ENCODE peak calls at places on chromosomes 16 and 17, in four cellular contexts. W is OCI-LY7, N is AG10803, I is ascending aorta. H is an unnamed sample.

GRCh38 chr17:16171613-16172012 is 43.7 kb downstream of the NCOR1 start:
- DNase-seq in N (no peak), I (no peak), W (no peak), H (no peak)

GRCh38 chr17:33602981-33603380 is 309.9 kb upstream of the ASIC2 start:
- DNase-seq in W (no peak), I (no peak), N (no peak), H (no peak)

GRCh38 chr16:10992797-10993196 is 48.4 kb downstream of the CLEC16A start:
- DNase-seq in I (no peak), N (peak), W (no peak), H (no peak)

GRCh38 chr16:77763994-77764393 is 24.4 kb upstream of the VAT1L start:
- DNase-seq in W (no peak), N (no peak), I (no peak), H (no peak)

GRCh38 chr16:51550785-51551184 is 399.7 kb upstream of the SALL1 start:
- DNase-seq in N (no peak), I (no peak), W (no peak), H (no peak)

GRCh38 chr16:8887438-8887765 is 5.3 kb downstream of the LITAFD start:
- DNase-seq in N (no peak), I (no peak), W (no peak), H (no peak)

GRCh38 chr17:1590031-1590746 is 27.6 kb upstream of the PITPNA start:
- DNase-seq in N (peak), W (no peak), I (no peak), H (no peak)

GRCh38 chr16:86996081-86996480 is 321.1 kb downstream of the C16orf95 start:
- DNase-seq in I (no peak), N (no peak), W (no peak), H (no peak)

DNA sequence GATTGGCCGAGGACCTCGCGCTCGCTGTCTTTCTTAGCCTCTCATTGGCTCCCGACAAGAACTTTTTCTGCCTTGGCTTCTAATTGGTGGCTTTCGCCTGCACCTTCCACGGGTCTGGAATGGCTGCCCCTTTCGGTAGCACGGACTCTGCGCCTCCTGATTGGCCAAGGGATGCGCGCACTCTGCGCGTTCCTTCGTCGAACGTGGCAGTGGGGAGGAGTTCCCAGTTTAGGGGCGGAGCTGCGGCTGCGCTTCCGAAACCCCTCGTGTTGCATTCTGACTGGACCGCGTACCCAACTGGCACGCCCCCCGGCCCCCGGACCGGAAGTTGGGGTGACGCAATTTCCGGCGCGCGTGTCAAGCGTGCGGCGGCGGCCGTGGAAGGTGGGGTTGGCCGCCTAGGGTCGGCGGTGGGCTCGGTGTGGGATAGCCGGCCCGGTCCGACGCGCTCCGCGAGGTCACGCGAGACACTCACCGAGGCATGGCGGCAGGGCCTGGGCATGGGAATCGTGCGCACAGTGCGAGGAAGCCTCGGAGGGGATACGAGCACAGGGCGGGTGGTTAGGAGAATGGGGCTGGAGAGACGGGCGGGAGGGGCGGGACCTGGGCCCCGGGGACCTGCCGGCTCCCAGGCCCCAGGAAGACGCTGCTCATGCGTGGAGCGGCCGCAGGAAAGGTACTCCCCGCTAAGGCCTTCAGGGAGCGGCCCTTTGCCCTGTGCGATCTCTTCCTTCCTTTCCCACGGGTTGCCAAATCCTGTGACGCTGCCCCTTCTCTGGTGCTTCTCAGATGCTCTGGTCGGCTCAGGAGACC is 627 bp upstream of the P4HB start:
- DNase-seq in W (peak), I (peak), N (peak), H (peak)
- TF ChIP-seq CTCF in W (no peak), I (no peak), N (no peak), H (no peak)

DNA sequence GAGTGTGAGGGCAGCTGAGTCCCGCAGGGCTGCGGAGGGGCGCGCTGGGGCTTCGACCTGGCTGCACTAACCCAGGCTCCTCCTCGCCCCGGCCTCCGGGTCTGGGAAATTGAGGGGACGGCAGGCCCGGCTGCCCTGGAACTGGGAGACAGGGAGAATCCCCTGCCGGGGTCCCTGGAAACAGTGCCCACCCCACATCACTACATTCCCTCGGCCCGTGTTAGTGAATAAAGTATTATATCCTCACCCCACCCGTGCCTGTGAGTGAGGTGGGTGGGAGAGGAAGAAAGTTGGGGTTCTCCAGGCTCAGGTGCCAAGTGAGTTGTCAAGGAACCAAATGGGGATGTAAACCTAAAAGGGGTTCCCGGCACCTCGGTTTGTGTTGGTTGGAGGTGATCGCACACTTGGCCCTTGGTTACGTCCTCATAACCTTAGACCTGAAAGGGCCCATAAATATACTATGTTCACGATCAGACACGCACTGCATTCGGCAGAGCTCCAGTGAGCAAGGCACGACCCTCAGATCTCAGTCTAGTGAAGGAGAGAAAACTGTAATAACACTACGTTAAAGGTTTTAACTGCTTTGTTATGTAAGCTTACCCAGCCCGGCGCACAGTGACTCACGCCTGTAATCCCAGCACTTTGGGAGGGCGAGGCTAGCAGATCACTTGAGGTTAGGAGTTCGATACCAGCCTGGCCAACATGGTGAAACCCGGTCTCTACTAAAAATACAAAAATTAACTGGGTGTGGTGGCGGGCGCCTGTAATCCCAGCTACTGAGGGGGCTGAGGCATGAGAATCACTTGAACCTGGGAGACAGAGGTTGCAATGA is 11.2 kb downstream of the ZNF771 start:
- DNase-seq in N (no peak), W (no peak), I (no peak), H (no peak)
- TF ChIP-seq CTCF in N (no peak), W (peak), I (no peak), H (no peak)

DNA sequence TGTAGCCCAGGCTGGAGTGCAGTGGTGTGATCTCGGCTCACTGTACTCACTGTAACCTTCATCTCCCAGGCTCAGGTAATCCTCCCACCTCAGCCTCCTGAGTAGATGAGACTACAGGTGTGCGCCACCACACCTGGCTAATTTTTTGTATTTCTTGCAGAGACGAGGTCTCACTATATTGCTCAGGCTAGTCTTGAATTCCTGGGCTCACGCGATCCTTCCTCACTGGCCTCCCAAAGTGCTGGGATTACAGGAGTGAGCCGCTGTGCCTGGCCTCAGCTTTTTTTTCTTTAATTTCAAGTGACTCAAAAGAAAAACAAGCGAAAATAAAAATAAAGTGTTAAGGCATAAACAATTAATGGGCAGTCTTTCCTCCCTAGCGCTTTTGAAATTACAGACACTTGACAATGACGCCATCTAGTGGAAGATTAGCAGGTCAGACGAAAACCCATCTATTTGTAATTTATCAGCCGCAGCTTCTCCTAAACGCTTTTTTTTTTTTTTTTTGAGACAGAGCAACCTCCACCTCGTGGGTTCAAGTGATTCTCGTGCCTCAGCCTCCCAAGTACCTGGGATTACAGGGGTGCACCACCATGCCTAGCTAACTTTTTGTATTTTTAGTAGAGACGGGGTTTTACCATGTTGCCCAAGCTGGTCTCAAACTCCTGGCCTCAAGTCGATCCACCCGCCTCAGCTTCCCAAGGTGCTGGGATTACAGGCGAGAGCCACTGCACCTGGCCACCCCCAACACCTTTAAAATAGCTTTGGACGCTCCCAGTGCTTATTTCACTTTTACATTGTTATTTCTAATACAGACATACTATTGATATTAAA is 28.1 kb upstream of the PECAM1 start:
- DNase-seq in N (peak), W (peak), I (no peak), H (no peak)
- TF ChIP-seq CTCF in N (peak), W (peak), I (peak), H (peak)

DNA sequence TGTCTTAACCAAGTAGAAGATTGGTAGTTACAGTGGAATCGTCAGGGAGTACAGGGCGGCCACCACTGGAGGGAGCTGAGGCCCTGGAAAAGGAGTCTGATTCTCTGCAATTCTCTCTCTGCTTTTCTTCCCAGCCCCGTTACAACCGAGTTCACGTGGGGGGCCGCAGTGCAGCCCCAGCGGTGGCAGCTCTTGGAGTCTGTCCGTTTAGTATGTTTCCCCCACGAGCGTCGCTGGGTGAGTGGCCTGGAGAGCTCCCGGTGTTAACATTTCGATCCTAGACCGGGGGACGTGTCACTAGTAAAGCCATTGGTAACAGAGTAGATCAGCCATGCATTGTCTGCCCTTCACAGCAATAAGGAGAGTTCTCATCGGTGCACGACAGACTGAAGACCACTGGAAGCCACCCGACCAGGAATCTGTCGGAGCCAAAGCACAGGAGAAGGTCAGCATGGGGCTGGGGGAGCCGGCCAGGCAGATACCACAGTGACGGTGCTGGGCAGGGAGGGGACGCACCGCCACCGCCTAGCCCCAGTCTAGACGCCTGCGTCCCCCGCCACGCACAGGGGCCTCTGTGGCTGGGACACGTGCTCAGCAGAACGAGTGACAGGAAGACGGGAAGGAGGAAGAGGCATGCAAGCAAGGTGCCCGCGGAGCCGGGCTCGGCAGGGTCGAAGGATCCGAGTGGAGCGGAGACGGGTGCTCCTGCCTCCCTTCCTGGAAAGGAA is 15.7 kb downstream of the SLC16A3 start:
- DNase-seq in N (peak), I (no peak), W (peak), H (no peak)
- TF ChIP-seq CTCF in N (peak), I (peak), W (peak), H (peak)

GRCh38 chr16:16093625-16094332 is 129.5 kb downstream of the ABCC6 start:
- DNase-seq in I (no peak), N (no peak), W (no peak), H (no peak)

GRCh38 chr16:16099320-16099719 is 124.0 kb downstream of the ABCC6 start:
- DNase-seq in W (no peak), I (no peak), N (no peak), H (no peak)

GRCh38 chr16:16096858-16097213 is 126.5 kb downstream of the ABCC6 start:
- DNase-seq in N (no peak), I (no peak), W (no peak), H (no peak)

GRCh38 chr16:16095646-16096045 is 127.6 kb downstream of the ABCC6 start:
- DNase-seq in N (peak), I (no peak), W (peak), H (no peak)

DNA sequence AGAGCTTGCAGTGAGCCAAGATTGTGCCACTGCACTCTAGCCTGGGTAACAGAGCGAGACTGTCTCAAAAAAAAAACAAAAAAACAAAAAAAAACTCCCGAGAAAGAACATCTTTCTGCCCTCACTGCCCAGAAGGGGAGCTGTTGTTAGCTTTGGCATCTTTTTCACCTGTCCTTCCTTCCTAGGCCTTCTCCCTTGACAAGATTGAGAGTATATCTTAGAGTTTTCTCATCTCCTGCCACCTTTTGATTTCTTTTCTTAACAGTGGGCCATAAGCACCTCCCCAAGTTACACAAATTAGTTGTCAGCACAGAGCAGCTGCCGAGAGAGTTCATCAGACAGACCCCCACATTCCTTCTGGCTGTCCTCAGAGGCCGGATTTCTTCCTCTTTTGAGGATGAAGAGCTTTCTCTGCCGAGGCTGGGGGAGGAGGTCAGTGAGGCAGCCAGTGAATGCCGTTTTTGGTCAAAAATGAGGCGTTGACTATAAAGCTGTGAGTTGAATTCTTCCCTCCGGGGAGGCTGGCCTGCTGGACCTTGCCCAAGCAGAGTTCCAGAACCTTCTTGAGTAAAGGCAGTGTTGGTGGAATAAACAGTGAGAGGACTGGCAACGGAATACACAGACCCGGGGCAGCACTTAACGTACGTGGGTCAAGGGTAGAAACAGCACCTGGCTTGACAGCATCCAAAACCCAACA is 127.0 kb downstream of the ABCC6 start:
- DNase-seq in W (peak), I (no peak), N (peak), H (no peak)
- TF ChIP-seq CTCF in W (peak), I (peak), N (peak), H (peak)